ENCODE peak calls at places on chromosome 11, in four cellular contexts. One of them, this sample, is unnamed.

GRCh38 chr11:12007769-12008737 is at the start of gene DKK3:
- DNase-seq in cardiac fibroblast: no peak
- DNase-seq in fibroblast of pulmonary artery: peak; percentile 27
- DNase-seq in adrenal gland: no peak
- DNase-seq in this sample: no peak

GRCh38 chr11:19561011-19561410 is 151.6 kb upstream of the NAV2 start:
- DNase-seq in cardiac fibroblast: peak; percentile 60
- DNase-seq in fibroblast of pulmonary artery: peak; percentile 50
- DNase-seq in adrenal gland: no peak
- DNase-seq in this sample: no peak

GRCh38 chr11:72641900-72642814 is 32.1 kb downstream of the PDE2A start:
- DNase-seq in cardiac fibroblast: no peak
- DNase-seq in fibroblast of pulmonary artery: no peak
- DNase-seq in adrenal gland: peak; percentile 43
- DNase-seq in this sample: no peak

GRCh38 chr11:108241370-108242037 is 18.6 kb downstream of the ATM start:
- DNase-seq in cardiac fibroblast: peak; percentile 11
- DNase-seq in fibroblast of pulmonary artery: no peak
- DNase-seq in adrenal gland: no peak
- DNase-seq in this sample: no peak

GRCh38 chr11:11640996-11641395 is 19.2 kb upstream of the GALNT18 start:
- DNase-seq in cardiac fibroblast: no peak
- DNase-seq in fibroblast of pulmonary artery: no peak
- DNase-seq in adrenal gland: no peak
- DNase-seq in this sample: no peak

GRCh38 chr11:87173185-87174039 is 135.7 kb downstream of the TMEM135 start:
- DNase-seq in cardiac fibroblast: peak; percentile 72
- DNase-seq in fibroblast of pulmonary artery: peak; percentile 66
- DNase-seq in adrenal gland: no peak
- DNase-seq in this sample: peak; percentile 50

GRCh38 chr11:65786786-65787636 is at the start of gene OVOL1:
- DNase-seq in cardiac fibroblast: no peak
- DNase-seq in fibroblast of pulmonary artery: no peak
- DNase-seq in adrenal gland: no peak
- DNase-seq in this sample: no peak

GRCh38 chr11:106391771-106392412 is 314.4 kb downstream of the AASDHPPT start:
- DNase-seq in cardiac fibroblast: peak; percentile 84
- DNase-seq in fibroblast of pulmonary artery: peak; percentile 75
- DNase-seq in adrenal gland: no peak
- DNase-seq in this sample: peak; percentile 73

GRCh38 chr11:44711772-44712608 is 14.8 kb upstream of the TSPAN18 start:
- DNase-seq in cardiac fibroblast: no peak
- DNase-seq in fibroblast of pulmonary artery: no peak
- DNase-seq in adrenal gland: no peak
- DNase-seq in this sample: no peak

GRCh38 chr11:131632971-131633370 is 262.6 kb downstream of the NTM start:
- DNase-seq in cardiac fibroblast: no peak
- DNase-seq in fibroblast of pulmonary artery: no peak
- DNase-seq in adrenal gland: no peak
- DNase-seq in this sample: no peak

GRCh38 chr11:12433571-12434061 is 56.2 kb downstream of the PARVA start:
- DNase-seq in cardiac fibroblast: peak; percentile 64
- DNase-seq in fibroblast of pulmonary artery: peak; percentile 80
- DNase-seq in adrenal gland: no peak
- DNase-seq in this sample: no peak

GRCh38 chr11:46367244-46367915 is 14.1 kb upstream of the MDK start:
- DNase-seq in cardiac fibroblast: peak; percentile 61
- DNase-seq in fibroblast of pulmonary artery: peak; percentile 57
- DNase-seq in adrenal gland: peak; percentile 77
- DNase-seq in this sample: no peak

GRCh38 chr11:13682212-13682611 is 13.7 kb downstream of the FAR1 start:
- DNase-seq in cardiac fibroblast: no peak
- DNase-seq in fibroblast of pulmonary artery: no peak
- DNase-seq in adrenal gland: no peak
- DNase-seq in this sample: no peak

GRCh38 chr11:102590646-102591045 is 34.5 kb downstream of the MMP20 start:
- DNase-seq in cardiac fibroblast: no peak
- DNase-seq in fibroblast of pulmonary artery: no peak
- DNase-seq in adrenal gland: no peak
- DNase-seq in this sample: no peak

GRCh38 chr11:125364085-125364822 is 131.8 kb downstream of the FEZ1 start:
- DNase-seq in cardiac fibroblast: peak; percentile 52
- DNase-seq in fibroblast of pulmonary artery: peak; percentile 34
- DNase-seq in adrenal gland: no peak
- DNase-seq in this sample: no peak

GRCh38 chr11:43933608-43934358 is 8.7 kb upstream of the C11orf96 start:
- DNase-seq in cardiac fibroblast: peak; percentile 33
- DNase-seq in fibroblast of pulmonary artery: peak; percentile 63
- DNase-seq in adrenal gland: no peak
- DNase-seq in this sample: no peak

DNA sequence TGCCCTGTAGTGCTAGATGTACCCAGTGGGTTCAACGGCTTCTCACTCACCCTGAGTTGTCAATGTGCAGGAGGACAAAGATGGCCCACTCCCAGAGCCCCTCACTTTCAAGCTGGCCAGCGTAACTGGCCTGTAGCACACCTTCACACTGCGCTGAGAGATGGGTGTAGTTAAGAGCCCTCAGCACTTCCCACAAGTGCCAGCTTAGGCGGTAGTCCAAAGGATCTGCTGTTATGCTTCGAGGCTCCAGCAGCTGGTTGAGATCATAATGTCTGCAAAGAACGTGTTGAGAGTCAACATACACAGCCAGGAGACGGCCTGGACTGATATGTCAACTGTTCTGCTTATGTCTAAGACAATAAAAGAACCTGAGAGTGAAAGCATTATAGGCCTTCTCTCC is 14.7 kb upstream of the CHRNA10 start:
- DNase-seq in cardiac fibroblast: no peak
- DNase-seq in fibroblast of pulmonary artery: no peak
- DNase-seq in adrenal gland: no peak
- DNase-seq in this sample: no peak
- H3K4me3 ChIP-seq in cardiac fibroblast: no peak overlapping the region
- H3K4me3 ChIP-seq in fibroblast of pulmonary artery: no peak overlapping the region
- H3K4me3 ChIP-seq in adrenal gland: no peak overlapping the region
- H3K4me3 ChIP-seq in this sample: no peak overlapping the region

GRCh38 chr11:61827573-61828378 is at the start of gene FADS2:
- DNase-seq in cardiac fibroblast: peak; percentile 98
- DNase-seq in fibroblast of pulmonary artery: peak; percentile 97
- DNase-seq in adrenal gland: peak; percentile 97
- DNase-seq in this sample: peak; percentile 83
- TF ChIP-seq CTCF in cardiac fibroblast: no peak
- TF ChIP-seq CTCF in fibroblast of pulmonary artery: no peak
- TF ChIP-seq CTCF in adrenal gland: no peak
- TF ChIP-seq CTCF in this sample: peak; percentile 11

GRCh38 chr11:8631395-8632110 is 37.5 kb upstream of the STK33 start:
- DNase-seq in cardiac fibroblast: peak; percentile 86
- DNase-seq in fibroblast of pulmonary artery: peak; percentile 82
- DNase-seq in adrenal gland: peak; percentile 35
- DNase-seq in this sample: no peak

GRCh38 chr11:8639655-8640054 is 42.8 kb downstream of the TRIM66 start:
- DNase-seq in cardiac fibroblast: no peak
- DNase-seq in fibroblast of pulmonary artery: no peak
- DNase-seq in adrenal gland: no peak
- DNase-seq in this sample: no peak

GRCh38 chr11:8638300-8638699 is 44.2 kb downstream of the TRIM66 start:
- DNase-seq in cardiac fibroblast: peak; percentile 64
- DNase-seq in fibroblast of pulmonary artery: peak; percentile 50
- DNase-seq in adrenal gland: no peak
- DNase-seq in this sample: no peak

GRCh38 chr11:8636127-8636526 is 42.1 kb upstream of the STK33 start:
- DNase-seq in cardiac fibroblast: no peak
- DNase-seq in fibroblast of pulmonary artery: no peak
- DNase-seq in adrenal gland: no peak
- DNase-seq in this sample: no peak

DNA sequence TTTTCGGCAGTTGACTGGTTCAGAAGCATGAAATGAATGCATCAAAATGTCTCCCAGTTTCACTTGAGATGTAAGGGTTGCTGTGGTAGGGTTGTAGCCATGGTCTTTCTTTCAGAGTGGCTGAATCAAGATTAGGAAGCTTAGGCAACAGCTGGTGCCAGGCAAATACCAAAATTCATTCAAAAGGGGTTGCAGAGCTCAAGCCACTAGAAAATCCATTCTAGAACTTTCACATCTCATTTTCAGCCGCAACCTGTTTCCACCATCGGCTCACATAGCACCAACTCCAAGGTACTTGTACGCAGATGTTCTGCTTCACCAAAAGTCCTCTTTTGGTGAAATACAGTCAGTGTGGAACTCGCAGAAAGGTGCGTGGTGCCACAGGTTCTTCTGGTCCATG is 40.5 kb upstream of the STK33 start:
- DNase-seq in cardiac fibroblast: no peak
- DNase-seq in fibroblast of pulmonary artery: no peak
- DNase-seq in adrenal gland: no peak
- DNase-seq in this sample: no peak
- H3K4me3 ChIP-seq in cardiac fibroblast: no peak overlapping the region
- H3K4me3 ChIP-seq in fibroblast of pulmonary artery: no peak overlapping the region
- H3K4me3 ChIP-seq in adrenal gland: no peak overlapping the region
- H3K4me3 ChIP-seq in this sample: no peak overlapping the region

GRCh38 chr11:79156031-79156430 is 284.8 kb downstream of the TENM4 start:
- DNase-seq in cardiac fibroblast: no peak
- DNase-seq in fibroblast of pulmonary artery: no peak
- DNase-seq in adrenal gland: no peak
- DNase-seq in this sample: no peak

GRCh38 chr11:79165908-79166307 is 274.9 kb downstream of the TENM4 start:
- DNase-seq in cardiac fibroblast: no peak
- DNase-seq in fibroblast of pulmonary artery: no peak
- DNase-seq in adrenal gland: no peak
- DNase-seq in this sample: no peak

GRCh38 chr11:79159657-79160450 is 281.0 kb downstream of the TENM4 start:
- DNase-seq in cardiac fibroblast: no peak
- DNase-seq in fibroblast of pulmonary artery: peak; percentile 13
- DNase-seq in adrenal gland: no peak
- DNase-seq in this sample: no peak

GRCh38 chr11:79157738-79158137 is 283.1 kb downstream of the TENM4 start:
- DNase-seq in cardiac fibroblast: no peak
- DNase-seq in fibroblast of pulmonary artery: no peak
- DNase-seq in adrenal gland: no peak
- DNase-seq in this sample: no peak

GRCh38 chr11:79160786-79161403 is 279.9 kb downstream of the TENM4 start:
- DNase-seq in cardiac fibroblast: peak; percentile 53
- DNase-seq in fibroblast of pulmonary artery: peak; percentile 37
- DNase-seq in adrenal gland: no peak
- DNase-seq in this sample: no peak
- TF ChIP-seq CTCF in cardiac fibroblast: peak; percentile 55
- TF ChIP-seq CTCF in fibroblast of pulmonary artery: peak; percentile 61
- TF ChIP-seq CTCF in adrenal gland: peak; percentile 13
- TF ChIP-seq CTCF in this sample: peak; percentile 61

GRCh38 chr11:128586689-128587088 is 669 bp downstream of the ETS1 start:
- DNase-seq in cardiac fibroblast: no peak
- DNase-seq in fibroblast of pulmonary artery: no peak
- DNase-seq in adrenal gland: no peak
- DNase-seq in this sample: no peak
- H3K4me3 ChIP-seq in cardiac fibroblast: no peak overlapping the region
- H3K4me3 ChIP-seq in fibroblast of pulmonary artery: no peak overlapping the region
- H3K4me3 ChIP-seq in adrenal gland: peak overlapping the region; percentile 35
- H3K4me3 ChIP-seq in this sample: no peak overlapping the region

DNA sequence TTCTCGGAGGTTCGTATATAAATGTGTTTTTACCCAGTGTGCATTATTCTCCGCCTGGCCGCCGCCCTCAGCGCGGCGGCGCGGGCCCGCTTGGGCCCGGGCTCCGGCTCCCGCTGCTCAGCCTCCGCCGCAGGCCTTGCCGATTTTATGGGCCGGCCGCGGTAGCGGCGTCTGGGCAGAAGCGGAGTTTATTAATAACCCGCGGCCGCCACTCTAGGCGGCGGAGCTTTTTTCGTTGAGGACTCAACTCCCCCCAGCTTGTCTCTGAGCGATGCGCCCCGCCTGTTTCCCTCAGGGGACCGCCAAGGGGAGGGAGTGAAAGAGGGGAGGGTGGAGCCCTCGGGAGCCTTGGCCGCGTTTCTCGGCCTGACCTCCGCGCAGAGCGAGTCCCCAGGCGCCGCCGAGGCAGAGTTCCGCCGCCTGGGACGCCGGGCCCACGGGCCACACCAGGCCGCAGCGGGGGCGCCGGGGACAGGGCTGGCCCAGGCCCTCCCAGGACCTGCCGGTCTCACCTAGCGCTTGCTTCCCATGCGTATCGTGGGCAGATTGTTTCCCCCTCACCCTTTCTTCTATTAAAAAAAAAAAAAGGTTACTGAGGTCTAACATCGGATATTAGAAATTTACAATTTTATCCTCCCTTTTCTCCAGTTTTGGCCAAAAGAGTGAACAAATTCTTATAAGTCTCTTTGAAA is 402 bp downstream of the ZNF143 start:
- DNase-seq in cardiac fibroblast: peak; percentile 94
- DNase-seq in fibroblast of pulmonary artery: peak; percentile 91
- DNase-seq in adrenal gland: peak; percentile 88
- DNase-seq in this sample: peak; percentile 62
- TF ChIP-seq CTCF in cardiac fibroblast: no peak
- TF ChIP-seq CTCF in fibroblast of pulmonary artery: no peak
- TF ChIP-seq CTCF in adrenal gland: no peak
- TF ChIP-seq CTCF in this sample: no peak

DNA sequence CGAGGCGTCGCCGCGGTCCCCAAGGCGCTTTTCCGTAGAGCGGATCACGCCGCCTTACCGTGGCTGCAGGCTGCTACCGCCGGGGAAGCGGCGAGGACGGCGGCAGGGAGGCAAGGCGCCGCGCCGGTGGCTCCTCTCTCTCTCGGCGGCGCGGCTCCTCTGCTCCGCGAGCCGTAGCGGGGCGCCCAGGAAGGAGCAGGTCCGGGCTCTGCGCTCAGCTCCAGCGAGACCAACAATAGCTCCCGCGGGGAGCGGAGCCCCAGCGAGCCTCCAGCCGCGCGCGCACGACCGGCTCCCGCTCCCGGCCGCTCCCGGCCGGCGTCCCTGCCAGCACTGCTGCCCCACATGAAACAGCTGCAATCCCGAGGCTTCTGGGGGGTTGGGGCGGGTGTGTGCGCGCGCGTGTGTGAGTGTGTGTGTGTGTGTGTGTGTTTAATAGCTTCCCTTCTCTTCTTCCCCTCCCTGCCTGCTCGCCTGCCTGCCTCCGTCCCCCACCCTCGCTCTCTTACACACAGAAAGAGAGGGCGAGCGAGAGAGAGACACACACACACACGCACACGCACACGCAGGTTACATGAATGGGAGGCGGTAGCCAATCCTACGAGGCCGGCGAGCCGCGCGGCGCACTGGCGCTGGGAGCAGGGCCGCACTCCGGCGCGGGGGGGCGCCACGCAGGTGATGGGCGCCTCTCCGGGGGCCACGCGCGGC is at the start of gene TENM4:
- DNase-seq in cardiac fibroblast: peak; percentile 73
- DNase-seq in fibroblast of pulmonary artery: peak; percentile 67
- DNase-seq in adrenal gland: peak; percentile 83
- DNase-seq in this sample: peak; percentile 71
- H3K4me3 ChIP-seq in cardiac fibroblast: peak within 1 kb of the TSS; percentile 27
- H3K4me3 ChIP-seq in fibroblast of pulmonary artery: peak within 1 kb of the TSS; percentile 51
- H3K4me3 ChIP-seq in adrenal gland: peak within 1 kb of the TSS; percentile 75
- H3K4me3 ChIP-seq in this sample: peak within 1 kb of the TSS; percentile 81